ENCODE peak calls at places on chromosomes 13 and 19, in six cellular contexts. O is A172; X is nucleus accumbens; Q is stimulated activated CD4-positive, alpha-beta T cell treated with anti-CD3 and anti-CD28 coated beads, Interleukin-4, amount 100 ng/mL, for 1 hour; I is stimulated activated CD8-positive, alpha-beta memory T cell treated with anti-CD3 and anti-CD28 coated beads, Interleukin-7, amount 100 ng/mL, for 1 hour; E is neural crest cell. Y is an unnamed sample.

GRCh38 chr13:110177790-110178189 is 129.2 kb downstream of the COL4A1 start:
- DNase-seq in E (no peak), O (no peak), Q (no peak), X (no peak), I (no peak), Y (no peak)

GRCh38 chr19:16895467-16896097 is 6.8 kb downstream of the F2RL3 start:
- DNase-seq in O (no peak), Q (no peak), X (no peak), I (no peak), E (no peak), Y (no peak)

GRCh38 chr19:7669641-7670040 is 792 bp downstream of the RETN start:
- DNase-seq in I (no peak), O (no peak), X (no peak), E (no peak), Q (no peak), Y (no peak)

GRCh38 chr13:25675060-25675459 is 303.3 kb downstream of the ATP8A2 start:
- DNase-seq in Q (no peak), E (no peak), O (no peak), I (no peak), X (no peak), Y (no peak)

GRCh38 chr19:51783373-51783772 is 11.6 kb upstream of the FPR3 start:
- DNase-seq in X (no peak), O (no peak), E (no peak), Q (no peak), I (no peak), Y (no peak)

GRCh38 chr13:49629196-49629938 is 1.1 kb downstream of the ARL11 start:
- DNase-seq in O (no peak), X (no peak), I (no peak), E (no peak), Q (no peak), Y (no peak)

GRCh38 chr13:113475280-113475679 is 15.2 kb downstream of the DCUN1D2 start:
- DNase-seq in Q (no peak), I (no peak), X (no peak), O (no peak), E (no peak), Y (no peak)

GRCh38 chr13:50284540-50284939 is 269.3 kb downstream of the KCNRG start:
- DNase-seq in Q (no peak), O (no peak), X (no peak), I (no peak), E (no peak), Y (no peak)

GRCh38 chr13:109862627-109863026 is 76.2 kb upstream of the IRS2 start:
- DNase-seq in Q (no peak), O (peak), I (no peak), X (no peak), E (no peak), Y (no peak)

GRCh38 chr19:57815247-57816075 is 748 bp upstream of the ZNF552 start:
- DNase-seq in E (no peak), O (no peak), Q (no peak), I (no peak), X (no peak), Y (no peak)

GRCh38 chr19:48061401-48062344 is 17.8 kb upstream of the CABP5 start:
- DNase-seq in I (no peak), Q (no peak), O (no peak), E (no peak), X (no peak), Y (no peak)

GRCh38 chr19:441213-441823 is 19.5 kb downstream of the SHC2 start:
- DNase-seq in I (no peak), E (no peak), O (no peak), Q (no peak), X (no peak), Y (no peak)

GRCh38 chr19:19820774-19821315 is 705 bp downstream of the ZNF506 start:
- DNase-seq in O (no peak), X (no peak), I (no peak), Q (no peak), E (no peak), Y (no peak)

GRCh38 chr19:17988161-17988560 is 19.8 kb upstream of the ARRDC2 start:
- DNase-seq in O (no peak), Q (no peak), E (no peak), I (no peak), X (no peak), Y (no peak)

GRCh38 chr19:53908106-53908932 is 759 bp upstream of the CACNG7 start:
- DNase-seq in Q (peak), X (peak), I (no peak), O (no peak), E (peak), Y (no peak)

GRCh38 chr13:56457535-56458200 is 683.0 kb upstream of the PRR20A start:
- DNase-seq in Q (no peak), O (no peak), I (no peak), E (no peak), X (no peak), Y (no peak)

GRCh38 chr19:36489920-36490415 is 607 bp upstream of the ZNF566 start:
- DNase-seq in I (peak), Q (peak), E (peak), X (no peak), O (no peak), Y (peak)

GRCh38 chr13:30486230-30487074 is 20.7 kb upstream of the HMGB1 start:
- DNase-seq in E (no peak), Q (no peak), X (no peak), O (no peak), I (no peak), Y (no peak)

GRCh38 chr19:41706741-41707501 is 1.5 kb upstream of the CEACAM5 start:
- DNase-seq in X (no peak), Q (peak), O (peak), E (no peak), I (peak), Y (peak)

GRCh38 chr13:97196340-97196739 is 25.8 kb upstream of the MBNL2 start:
- DNase-seq in I (no peak), Q (no peak), O (no peak), X (no peak), E (no peak), Y (no peak)

GRCh38 chr19:38784224-38784623 is 4.8 kb upstream of the LGALS7B start:
- DNase-seq in E (no peak), O (peak), Q (no peak), X (no peak), I (no peak), Y (no peak)

GRCh38 chr19:31334101-31334848 is 15.0 kb downstream of the TSHZ3 start:
- DNase-seq in X (no peak), E (no peak), Q (no peak), O (peak), I (no peak), Y (no peak)

GRCh38 chr19:7941895-7942596 is 1.4 kb downstream of the TIMM44 start:
- DNase-seq in E (no peak), I (no peak), Q (no peak), X (no peak), O (no peak), Y (no peak)

GRCh38 chr19:49556412-49557398 is 23.7 kb downstream of the NOSIP start:
- DNase-seq in Q (peak), I (no peak), O (no peak), X (no peak), E (no peak), Y (no peak)

GRCh38 chr13:26327905-26328304 is 74.0 kb downstream of the CDK8 start:
- DNase-seq in I (no peak), Q (no peak), X (no peak), O (no peak), E (no peak), Y (no peak)

GRCh38 chr13:96025283-96025682 is 27.9 kb downstream of the UGGT2 start:
- DNase-seq in O (no peak), Q (no peak), X (no peak), E (no peak), I (no peak), Y (no peak)

GRCh38 chr13:87444135-87444534 is 227.0 kb upstream of the SLITRK5 start:
- DNase-seq in I (no peak), E (no peak), X (no peak), Q (no peak), O (no peak), Y (no peak)

GRCh38 chr19:19602136-19602712 is 16.3 kb downstream of the PBX4 start:
- DNase-seq in O (no peak), E (no peak), Q (no peak), X (no peak), I (no peak), Y (no peak)

GRCh38 chr19:29588095-29588494 is 18.0 kb upstream of the POP4 start:
- DNase-seq in X (no peak), O (no peak), E (no peak), I (no peak), Q (no peak), Y (no peak)

GRCh38 chr13:107518780-107519179 is 696.6 kb downstream of the LIG4 start:
- DNase-seq in I (no peak), X (no peak), E (no peak), O (no peak), Q (no peak), Y (no peak)

GRCh38 chr13:75365724-75366173 is 116.2 kb downstream of the TBC1D4 start:
- DNase-seq in Q (no peak), X (no peak), E (no peak), O (peak), I (no peak), Y (no peak)

GRCh38 chr19:29277107-29277506 is 64.2 kb upstream of the UQCRFS1 start:
- DNase-seq in X (no peak), E (no peak), Q (peak), O (peak), I (peak), Y (peak)

GRCh38 chr19:50514346-50515167 is 844 bp upstream of the ASPDH start:
- DNase-seq in O (no peak), X (peak), Q (no peak), E (no peak), I (no peak), Y (peak)

GRCh38 chr13:96397807-96398206 is 307.9 kb downstream of the HS6ST3 start:
- DNase-seq in X (no peak), I (no peak), E (no peak), Q (no peak), O (no peak), Y (no peak)

GRCh38 chr13:34035676-34036325 is 217.9 kb downstream of the RFC3 start:
- DNase-seq in X (no peak), I (no peak), Q (no peak), E (no peak), O (peak), Y (no peak)

GRCh38 chr19:50658438-50659317 is 9.4 kb downstream of the C19orf81 start:
- DNase-seq in E (peak), O (peak), Q (peak), X (peak), I (peak), Y (no peak)

GRCh38 chr13:113928701-113929627 is 44.9 kb downstream of the C13orf46 start:
- DNase-seq in O (peak), Q (no peak), E (no peak), I (no peak), X (no peak), Y (no peak)

GRCh38 chr13:21061077-21061945 is at the start of gene LATS2:
- DNase-seq in O (peak), I (peak), E (peak), Q (peak), X (peak), Y (peak)

GRCh38 chr13:94408300-94409036 is 71.0 kb downstream of the DCT start:
- DNase-seq in O (no peak), X (no peak), E (no peak), I (no peak), Q (no peak), Y (no peak)

Y was measured in COR-L47.